ENCODE peak calls at places on chromosomes 5 and 9, in nine cellular contexts. A, P, I, H, K, O, L, Y and F are unnamed samples.

GRCh38 chr5:151745071-151745705 is 13.2 kb downstream of the ATOX1 start:
- DNase-seq in O (no peak), H (no peak), L (no peak), I (peak; percentile 80), K (peak; percentile 29), P (no peak), Y (peak; percentile 100), A (no peak), F (no peak)

GRCh38 chr5:170612256-170612656 is 108.4 kb downstream of the KCNIP1 start:
- DNase-seq in A (peak; percentile 64), O (peak; percentile 6), I (no peak), P (no peak), K (no peak), H (no peak), Y (no peak), L (peak; percentile 57), F (peak; percentile 70)

GRCh38 chr9:117325110-117325788 is 89.6 kb downstream of the ASTN2 start:
- DNase-seq in L (peak; percentile 22), O (no peak), H (no peak), A (no peak), K (no peak), P (no peak), Y (no peak), I (no peak), F (no peak)

GRCh38 chr9:32487981-32488380 is 38.0 kb downstream of the RIGI start:
- DNase-seq in P (no peak), O (no peak), A (no peak), I (peak; percentile 6), L (no peak), H (no peak), Y (peak; percentile 46), K (no peak), F (no peak)

GRCh38 chr5:73997936-73998335 is 371.9 kb downstream of the ARHGEF28 start:
- DNase-seq in H (no peak), P (no peak), I (no peak), K (no peak), O (no peak), A (no peak), L (no peak), Y (peak; percentile 10), F (no peak)

GRCh38 chr5:61665939-61666621 is 334.0 kb downstream of the ZSWIM6 start:
- DNase-seq in K (no peak), Y (no peak), H (no peak), I (no peak), O (no peak), A (no peak), L (no peak), P (no peak), F (no peak)

GRCh38 chr9:72445291-72446000 is 76.0 kb upstream of the TMC1 start:
- DNase-seq in A (no peak), L (no peak), K (no peak), Y (no peak), O (no peak), I (no peak), H (no peak), P (no peak), F (no peak)

GRCh38 chr9:108838017-108838416 is 17.8 kb downstream of the ACTL7B start:
- DNase-seq in L (no peak), K (no peak), P (no peak), H (no peak), Y (no peak), I (no peak), A (no peak), O (no peak), F (no peak)

GRCh38 chr5:63563008-63563917 is 399.0 kb downstream of the HTR1A start:
- DNase-seq in Y (peak; percentile 8), I (no peak), A (no peak), L (no peak), K (no peak), H (no peak), P (no peak), O (no peak), F (no peak)

GRCh38 chr9:113895526-113895925 is 19.4 kb downstream of the ZNF618 start:
- DNase-seq in K (no peak), A (no peak), P (no peak), Y (no peak), I (peak; percentile 19), O (no peak), L (no peak), H (no peak), F (no peak)

GRCh38 chr5:89120719-89121118 is 237.7 kb upstream of the MEF2C start:
- DNase-seq in H (no peak), K (peak; percentile 11), O (no peak), L (no peak), P (no peak), A (no peak), Y (no peak), I (no peak), F (no peak)

GRCh38 chr5:68251386-68251785 is 35.8 kb downstream of the PIK3R1 start:
- DNase-seq in O (no peak), A (no peak), H (no peak), P (no peak), Y (peak; percentile 15), L (no peak), I (no peak), K (no peak), F (no peak)

GRCh38 chr5:120304653-120305052 is 159.4 kb upstream of the PRR16 start:
- DNase-seq in O (no peak), L (no peak), H (no peak), I (peak; percentile 19), P (no peak), Y (peak; percentile 63), K (no peak), A (no peak), F (no peak)

GRCh38 chr5:102450313-102450990 is 48.3 kb downstream of the SLCO6A1 start:
- DNase-seq in O (no peak), I (peak; percentile 62), H (no peak), A (no peak), Y (peak; percentile 48), L (no peak), K (no peak), P (no peak), F (peak; percentile 21)

GRCh38 chr9:96222132-96222531 is 79.8 kb downstream of the HSD17B3 start:
- DNase-seq in H (no peak), P (no peak), L (no peak), A (no peak), I (no peak), O (no peak), K (no peak), Y (no peak), F (peak; percentile 26)

GRCh38 chr5:169731221-169731620 is 94.1 kb downstream of the DOCK2 start:
- DNase-seq in A (no peak), Y (no peak), K (no peak), O (no peak), L (no peak), P (no peak), H (no peak), I (no peak), F (no peak)